ENCODE peak calls at places on chromosomes 2 and 18, in seven cellular contexts. X, U, S, V, Q, I and Z are unnamed samples.

GRCh38 chr2:237056271-237056875 is 29.3 kb upstream of the COPS8 start:
- DNase-seq in X (no peak), U (no peak), S (no peak), V (no peak), Q (no peak), I (no peak), Z (no peak)

GRCh38 chr2:86281066-86281700 is 56.2 kb downstream of the REEP1 start:
- DNase-seq in X (no peak), U (no peak), S (no peak), V (no peak), Q (no peak), I (no peak), Z (no peak)

GRCh38 chr2:191983186-191983585 is 136.3 kb upstream of the CAVIN2 start:
- DNase-seq in X (no peak), U (no peak), S (no peak), V (no peak), Q (no peak), I (no peak), Z (no peak)

GRCh38 chr2:200784215-200784614 is 27.5 kb upstream of the BZW1 start:
- DNase-seq in X (peak; percentile 54), U (no peak), S (no peak), V (no peak), Q (no peak), I (no peak), Z (no peak)

GRCh38 chr2:150140777-150141176 is 346.7 kb downstream of the RND3 start:
- DNase-seq in X (no peak), U (no peak), S (no peak), V (no peak), Q (no peak), I (no peak), Z (no peak)

GRCh38 chr2:165149439-165149838 is 54.4 kb downstream of the SCN3A start:
- DNase-seq in X (no peak), U (no peak), S (no peak), V (no peak), Q (no peak), I (no peak), Z (no peak)

GRCh38 chr2:237509905-237510304 is 22.9 kb downstream of the MLPH start:
- DNase-seq in X (no peak), U (no peak), S (no peak), V (no peak), Q (no peak), I (no peak), Z (no peak)

GRCh38 chr2:149466635-149467034 is 120.9 kb downstream of the MMADHC start:
- DNase-seq in X (no peak), U (no peak), S (no peak), V (no peak), Q (no peak), I (no peak), Z (no peak)

GRCh38 chr2:204550738-204551137 is 5.5 kb downstream of the PARD3B start:
- DNase-seq in X (peak; percentile 62), U (no peak), S (no peak), V (no peak), Q (no peak), I (no peak), Z (no peak)

GRCh38 chr2:7053650-7054262 is 136.5 kb downstream of the RNF144A start:
- DNase-seq in X (no peak), U (no peak), S (peak; percentile 55), V (peak; percentile 78), Q (no peak), I (no peak), Z (no peak)

GRCh38 chr18:48866028-48866733 is 84.6 kb downstream of the SMAD7 start:
- DNase-seq in X (peak; percentile 79), U (no peak), S (no peak), V (peak; percentile 41), Q (peak; percentile 67), I (no peak), Z (no peak)

GRCh38 chr18:45782662-45783061 is 42.8 kb upstream of the SIGLEC15 start:
- DNase-seq in X (no peak), U (no peak), S (no peak), V (no peak), Q (no peak), I (no peak), Z (no peak)

GRCh38 chr2:100666996-100667395 is 104.2 kb downstream of the PDCL3 start:
- DNase-seq in X (no peak), U (no peak), S (no peak), V (no peak), Q (no peak), I (no peak), Z (no peak)

GRCh38 chr2:100673691-100674485 is 111.1 kb downstream of the PDCL3 start:
- DNase-seq in X (no peak), U (no peak), S (no peak), V (no peak), Q (no peak), I (no peak), Z (no peak)

GRCh38 chr2:100673115-100673514 is 110.3 kb downstream of the PDCL3 start:
- DNase-seq in X (no peak), U (no peak), S (no peak), V (no peak), Q (no peak), I (no peak), Z (no peak)

GRCh38 chr2:100667801-100668200 is 105.0 kb downstream of the PDCL3 start:
- DNase-seq in X (no peak), U (no peak), S (no peak), V (no peak), Q (no peak), I (no peak), Z (no peak)

DNA sequence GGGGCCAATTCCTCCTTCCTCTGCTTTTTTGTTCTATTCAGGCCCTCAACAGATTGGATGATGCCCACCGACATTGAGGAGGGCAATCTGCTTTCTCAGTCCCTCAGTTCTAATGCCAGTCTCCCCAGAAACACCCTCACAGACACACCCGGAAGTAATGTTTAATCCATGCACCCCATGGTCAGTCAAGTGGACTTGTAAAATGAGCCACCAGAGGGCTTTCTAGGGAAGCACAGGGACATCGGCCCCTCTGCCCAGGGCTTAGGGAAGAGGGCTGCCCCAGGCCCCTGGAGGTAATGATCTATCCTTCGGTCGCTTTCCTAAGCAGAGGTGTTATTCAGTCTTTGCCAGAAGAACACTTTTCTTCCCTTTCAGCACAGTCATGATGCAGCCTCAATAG is 107.4 kb downstream of the PDCL3 start:
- DNase-seq in X (no peak), U (no peak), S (peak; percentile 36), V (no peak), Q (no peak), I (no peak), Z (no peak)
- TF ChIP-seq CTCF in X (no peak), U (no peak), S (peak; percentile 17), V (no peak), Q (no peak), I (peak; percentile 36), Z (no peak)

GRCh38 chr2:56108806-56109205 is 75.0 kb upstream of the CCDC85A start:
- DNase-seq in X (no peak), U (no peak), S (no peak), V (no peak), Q (no peak), I (no peak), Z (no peak)

GRCh38 chr2:56117764-56118163 is 66.0 kb upstream of the CCDC85A start:
- DNase-seq in X (no peak), U (no peak), S (no peak), V (no peak), Q (no peak), I (no peak), Z (no peak)

GRCh38 chr2:56118474-56118873 is 65.3 kb upstream of the CCDC85A start:
- DNase-seq in X (no peak), U (no peak), S (no peak), V (no peak), Q (no peak), I (no peak), Z (no peak)

DNA sequence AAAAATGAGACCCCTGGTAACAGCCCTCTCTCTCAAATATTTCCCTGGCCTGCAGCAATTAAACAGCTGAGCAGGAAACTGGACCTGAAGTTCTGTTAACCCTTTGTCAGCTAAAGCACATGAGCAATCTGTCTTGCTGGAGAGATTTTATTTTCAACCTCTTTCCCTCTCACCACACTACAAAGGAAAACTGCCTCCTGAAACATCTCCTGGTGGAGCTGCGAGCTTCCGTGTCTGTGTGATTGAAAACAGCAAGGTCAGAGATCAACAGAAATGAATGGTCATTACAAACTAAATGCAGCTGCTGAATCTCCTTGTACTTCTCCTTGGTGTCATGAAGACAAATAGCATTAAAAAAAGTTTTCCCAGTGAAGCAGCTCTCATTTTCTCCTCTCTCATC is 70.2 kb upstream of the CCDC85A start:
- DNase-seq in X (no peak), U (no peak), S (no peak), V (no peak), Q (no peak), I (no peak), Z (no peak)
- TF ChIP-seq CTCF in X (no peak), U (no peak), S (no peak), V (no peak), Q (no peak), I (no peak), Z (no peak)

DNA sequence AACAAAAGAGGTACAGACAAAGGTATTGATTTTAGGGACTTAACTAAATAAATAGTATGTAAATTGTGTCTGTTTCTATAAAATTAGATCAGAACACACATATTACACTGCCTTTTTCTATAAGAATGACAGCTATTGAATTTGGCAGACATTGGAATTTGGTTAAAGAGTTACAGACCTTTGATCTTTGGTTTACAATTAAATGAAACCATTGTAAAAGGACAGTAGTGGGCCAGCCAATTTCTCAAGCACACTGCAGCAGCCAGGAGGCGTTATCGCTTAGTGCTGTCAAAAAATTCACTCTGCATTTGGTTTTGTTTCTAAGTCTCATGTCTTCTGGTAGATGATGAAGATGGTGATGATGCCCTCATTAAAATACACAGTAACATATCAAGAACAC is 175.9 kb downstream of the NR4A2 start:
- DNase-seq in X (no peak), U (peak; percentile 4), S (peak; percentile 33), V (no peak), Q (no peak), I (no peak), Z (no peak)
- TF ChIP-seq CTCF in X (peak; percentile 7), U (no peak), S (peak; percentile 33), V (no peak), Q (no peak), I (no peak), Z (no peak)

GRCh38 chr2:215808194-215808593 is 205.2 kb downstream of the MREG start:
- DNase-seq in X (no peak), U (no peak), S (no peak), V (no peak), Q (no peak), I (no peak), Z (no peak)

GRCh38 chr2:215811003-215811402 is 202.3 kb downstream of the MREG start:
- DNase-seq in X (no peak), U (no peak), S (no peak), V (no peak), Q (no peak), I (no peak), Z (no peak)

GRCh38 chr2:215811409-215812355 is 201.7 kb downstream of the MREG start:
- DNase-seq in X (no peak), U (no peak), S (no peak), V (no peak), Q (no peak), I (no peak), Z (peak; percentile 19)

GRCh38 chr2:215805493-215805892 is 207.9 kb downstream of the MREG start:
- DNase-seq in X (no peak), U (no peak), S (no peak), V (no peak), Q (no peak), I (no peak), Z (no peak)

DNA sequence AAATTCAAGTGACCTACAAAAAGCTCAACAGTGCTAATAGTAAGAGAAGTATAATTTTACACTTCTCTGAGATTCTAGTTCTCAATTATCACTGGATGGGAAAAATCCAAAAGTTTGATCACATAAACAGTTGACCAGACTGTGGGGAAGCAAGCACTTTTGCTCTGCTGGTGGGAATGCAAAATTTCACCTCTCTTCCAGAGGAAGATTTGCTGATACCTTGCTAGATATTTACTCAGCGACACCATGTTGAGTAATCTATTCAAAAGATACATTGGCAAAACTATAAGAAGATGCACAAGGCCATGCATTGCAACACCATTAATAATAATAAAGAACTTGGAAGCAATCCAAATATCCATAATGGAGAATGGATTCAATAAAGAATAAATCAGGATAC is 204.4 kb downstream of the MREG start:
- DNase-seq in X (no peak), U (no peak), S (no peak), V (no peak), Q (no peak), I (no peak), Z (no peak)
- TF ChIP-seq CTCF in X (peak; percentile 35), U (no peak), S (peak; percentile 31), V (no peak), Q (no peak), I (peak; percentile 49), Z (no peak)